ENCODE peak calls at places on chromosomes 16 and 17, in seven cellular contexts. W is psoas muscle; G is CD8-positive, alpha-beta T cell; X is cardiac muscle cell; J is left ventricle myocardium inferior; H is ovary; C is OCI-LY7. M is an unnamed sample.

GRCh38 chr17:7147772-7148171 is 31.4 kb downstream of the ASGR1 start:
- DNase-seq in W (no peak), G (no peak), X (no peak), J (no peak), H (no peak), C (no peak), M (no peak)

GRCh38 chr16:19382887-19383816 is 34.5 kb upstream of the TMC5 start:
- DNase-seq in W (no peak), G (no peak), X (peak; percentile 12), J (no peak), H (no peak), C (no peak), M (no peak)

GRCh38 chr17:63399856-63400255 is 46.2 kb downstream of the CYB561 start:
- DNase-seq in W (peak; percentile 65), G (no peak), X (no peak), J (peak; percentile 79), H (peak; percentile 72), C (no peak), M (no peak)

GRCh38 chr16:9039208-9039607 is 52.2 kb upstream of the HAPSTR1 start:
- DNase-seq in W (no peak), G (no peak), X (peak; percentile 34), J (no peak), H (no peak), C (peak; percentile 13), M (no peak)

GRCh38 chr17:76404976-76405563 is 20.7 kb downstream of the SPHK1 start:
- DNase-seq in W (peak; percentile 26), G (no peak), X (no peak), J (peak; percentile 64), H (peak; percentile 80), C (no peak), M (no peak)

GRCh38 chr17:71304498-71305158 is 816.2 kb upstream of the SOX9 start:
- DNase-seq in W (no peak), G (no peak), X (no peak), J (no peak), H (no peak), C (no peak), M (no peak)

GRCh38 chr17:81930142-81931125 is 2.9 kb upstream of the MAFG start:
- DNase-seq in W (peak; percentile 30), G (no peak), X (no peak), J (peak; percentile 11), H (no peak), C (no peak), M (no peak)

GRCh38 chr17:45967378-45967777 is 31.7 kb upstream of the STH start:
- DNase-seq in W (no peak), G (no peak), X (no peak), J (no peak), H (no peak), C (no peak), M (no peak)

GRCh38 chr17:77466140-77466539 is 325.4 kb downstream of the SEC14L1 start:
- DNase-seq in W (no peak), G (no peak), X (peak; percentile 61), J (no peak), H (no peak), C (no peak), M (no peak)

GRCh38 chr17:78379134-78379497 is 667 bp downstream of the PGS1 start:
- DNase-seq in W (no peak), G (no peak), X (no peak), J (no peak), H (no peak), C (peak; percentile 33), M (no peak)

DNA sequence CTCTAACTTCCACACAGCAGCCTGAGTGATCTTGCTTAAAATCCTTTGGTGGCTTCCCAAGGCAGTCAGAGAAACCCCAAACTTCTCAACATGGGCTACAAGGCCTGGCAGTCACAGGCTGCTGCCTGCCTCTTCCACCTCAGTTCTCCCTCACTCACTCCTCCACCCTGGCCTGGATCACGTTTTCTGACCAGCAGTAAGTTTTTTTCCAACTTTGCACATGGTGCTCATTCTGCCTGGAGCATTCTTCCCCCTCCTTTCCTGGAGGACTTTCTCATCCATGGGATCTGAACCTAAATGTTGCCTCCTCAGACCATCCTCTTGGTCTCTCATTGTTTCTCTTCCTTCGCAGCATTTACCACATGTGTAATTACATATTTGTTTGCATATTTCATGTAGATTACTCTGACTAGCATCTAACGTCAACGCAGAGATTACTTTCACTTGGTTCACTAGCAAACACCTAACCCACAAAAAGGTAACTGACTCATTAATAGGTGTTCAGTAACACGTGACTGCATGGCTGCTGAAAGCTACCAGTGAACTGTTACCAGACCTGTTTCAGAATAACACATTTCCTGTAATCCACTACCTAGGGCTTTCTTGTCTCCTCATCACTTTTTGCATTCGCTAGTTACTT is 17.1 kb downstream of the GNA13 start:
- DNase-seq in W (no peak), G (peak; percentile 41), X (no peak), J (no peak), H (no peak), C (peak; percentile 72), M (no peak)
- H3K27ac ChIP-seq in W (no peak overlapping the region), G (peak overlapping the region; percentile 57), X (no peak overlapping the region), J (no peak overlapping the region), H (no peak overlapping the region), C (peak overlapping the region; percentile 89), M (no peak overlapping the region)

GRCh38 chr17:10767237-10767636 is 36.7 kb downstream of the TMEM238L start:
- DNase-seq in W (no peak), G (no peak), X (no peak), J (no peak), H (no peak), C (no peak), M (no peak)

GRCh38 chr17:10772425-10773380 is 31.2 kb downstream of the TMEM238L start:
- DNase-seq in W (no peak), G (no peak), X (peak; percentile 52), J (no peak), H (no peak), C (peak; percentile 24), M (peak; percentile 5)

GRCh38 chr17:10769840-10770239 is 34.1 kb downstream of the TMEM238L start:
- DNase-seq in W (no peak), G (no peak), X (no peak), J (no peak), H (no peak), C (no peak), M (no peak)

GRCh38 chr17:10768766-10769383 is 35.0 kb downstream of the TMEM238L start:
- DNase-seq in W (no peak), G (no peak), X (no peak), J (no peak), H (no peak), C (no peak), M (peak; percentile 36)

DNA sequence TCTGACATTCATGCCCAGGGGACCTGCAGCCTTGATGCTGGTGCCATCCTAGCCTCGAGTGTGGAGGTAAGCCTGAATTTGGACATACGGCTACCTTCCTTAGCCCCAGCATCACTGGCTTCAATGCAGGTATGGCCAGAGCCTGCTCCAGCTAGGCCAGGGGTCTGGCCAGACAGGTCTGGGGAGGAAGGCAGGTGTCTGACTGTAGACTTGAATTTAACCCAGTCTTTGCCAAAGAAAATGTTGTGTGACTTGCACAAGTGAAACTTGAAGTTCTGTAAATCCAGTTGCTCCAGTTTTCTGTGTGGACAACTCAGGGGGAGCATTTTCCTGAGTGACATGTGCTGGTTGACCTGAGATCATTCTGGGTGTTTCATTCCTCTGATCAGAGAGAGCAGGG is 32.8 kb downstream of the TMEM238L start:
- DNase-seq in W (no peak), G (no peak), X (no peak), J (no peak), H (no peak), C (no peak), M (no peak)
- H3K27ac ChIP-seq in W (no peak overlapping the region), G (no peak overlapping the region), X (no peak overlapping the region), J (no peak overlapping the region), H (no peak overlapping the region), C (no peak overlapping the region), M (no peak overlapping the region)

GRCh38 chr17:65783845-65784334 is 222.4 kb upstream of the AXIN2 start:
- DNase-seq in W (no peak), G (no peak), X (no peak), J (no peak), H (no peak), C (no peak), M (no peak)
- H3K27ac ChIP-seq in W (no peak overlapping the region), G (no peak overlapping the region), X (no peak overlapping the region), J (peak overlapping the region; percentile 72), H (no peak overlapping the region), C (no peak overlapping the region), M (no peak overlapping the region)

GRCh38 chr17:49633762-49634486 is 44.0 kb downstream of the SPOP start:
- DNase-seq in W (no peak), G (no peak), X (no peak), J (no peak), H (no peak), C (no peak), M (no peak)

GRCh38 chr17:49631496-49631895 is 46.4 kb downstream of the SPOP start:
- DNase-seq in W (no peak), G (no peak), X (no peak), J (no peak), H (no peak), C (no peak), M (no peak)

GRCh38 chr17:49630113-49630900 is 47.6 kb downstream of the SPOP start:
- DNase-seq in W (no peak), G (no peak), X (no peak), J (no peak), H (no peak), C (no peak), M (no peak)

GRCh38 chr17:49633250-49633649 is 44.6 kb downstream of the SPOP start:
- DNase-seq in W (no peak), G (no peak), X (peak; percentile 44), J (no peak), H (no peak), C (no peak), M (no peak)

GRCh38 chr17:49632201-49632600 is 45.7 kb downstream of the SPOP start:
- DNase-seq in W (no peak), G (no peak), X (no peak), J (no peak), H (no peak), C (no peak), M (no peak)
- H3K27ac ChIP-seq in W (peak overlapping the region; percentile 71), G (no peak overlapping the region), X (peak overlapping the region; percentile 85), J (peak overlapping the region; percentile 82), H (no peak overlapping the region), C (no peak overlapping the region), M (no peak overlapping the region)

GRCh38 chr17:72571813-72572396 is 451.1 kb downstream of the SOX9 start:
- DNase-seq in W (no peak), G (no peak), X (no peak), J (no peak), H (no peak), C (no peak), M (no peak)
- H3K27ac ChIP-seq in W (no peak overlapping the region), G (no peak overlapping the region), X (no peak overlapping the region), J (no peak overlapping the region), H (no peak overlapping the region), C (no peak overlapping the region), M (no peak overlapping the region)

GRCh38 chr16:69182730-69183416 is 4.1 kb upstream of the SNTB2 start:
- DNase-seq in W (no peak), G (no peak), X (no peak), J (no peak), H (no peak), C (no peak), M (no peak)
- H3K27ac ChIP-seq in W (peak overlapping the region; percentile 12), G (no peak overlapping the region), X (no peak overlapping the region), J (peak overlapping the region; percentile 30), H (no peak overlapping the region), C (no peak overlapping the region), M (no peak overlapping the region)

GRCh38 chr16:78099372-78100161 is at the start of gene WWOX:
- DNase-seq in W (peak; percentile 96), G (peak; percentile 90), X (peak; percentile 99), J (peak; percentile 96), H (peak; percentile 96), C (peak; percentile 98), M (peak; percentile 94)
- H3K27ac ChIP-seq in W (peak within 1 kb of the TSS; percentile 78), G (peak within 1 kb of the TSS; percentile 81), X (peak within 1 kb of the TSS; percentile 75), J (peak within 1 kb of the TSS; percentile 94), H (peak within 1 kb of the TSS; percentile 50), C (peak within 1 kb of the TSS; percentile 68), M (peak within 1 kb of the TSS; percentile 85)

GRCh38 chr16:51151951-51152663 is 1.0 kb upstream of the SALL1 start:
- DNase-seq in W (no peak), G (no peak), X (peak; percentile 95), J (no peak), H (peak; percentile 92), C (no peak), M (peak; percentile 96)
- H3K27ac ChIP-seq in W (no peak overlapping the region), G (no peak overlapping the region), X (peak overlapping the region; percentile 89), J (no peak overlapping the region), H (peak overlapping the region; percentile 60), C (no peak overlapping the region), M (peak overlapping the region; percentile 99)